ENCODE peak calls at places on chromosomes 6 and 20, in four cellular contexts. I is GM23338, G is epithelial cell of esophagus, C is fibroblast of mammary gland. T is an unnamed sample.

GRCh38 chr20:62824476-62825287 is 7.8 kb downstream of the COL9A3 start:
- DNase-seq in I (peak; percentile 76), G (peak; percentile 45), C (no peak), T (no peak)

GRCh38 chr6:15317251-15317650 is 71.4 kb downstream of the JARID2 start:
- DNase-seq in I (no peak), G (no peak), C (no peak), T (no peak)

GRCh38 chr6:41545174-41545702 is 943 bp upstream of the FOXP4 start:
- DNase-seq in I (no peak), G (no peak), C (no peak), T (no peak)

GRCh38 chr6:89371849-89372505 is 19.5 kb upstream of the UBE2J1 start:
- DNase-seq in I (peak; percentile 89), G (peak; percentile 61), C (peak; percentile 47), T (peak; percentile 74)

GRCh38 chr6:113777601-113778000 is 79.5 kb upstream of the MARCKS start:
- DNase-seq in I (no peak), G (no peak), C (no peak), T (no peak)

GRCh38 chr20:1301031-1301529 is 27.9 kb downstream of the SDCBP2 start:
- DNase-seq in I (peak; percentile 33), G (peak; percentile 61), C (peak; percentile 70), T (no peak)

GRCh38 chr6:145891126-145891525 is 73.0 kb downstream of the SHPRH start:
- DNase-seq in I (no peak), G (peak; percentile 8), C (peak; percentile 73), T (no peak)

GRCh38 chr6:130907687-130908086 is 80.5 kb downstream of the SMLR1 start:
- DNase-seq in I (no peak), G (no peak), C (no peak), T (no peak)

GRCh38 chr20:11457476-11457875 is 460.2 kb upstream of the BTBD3 start:
- DNase-seq in I (no peak), G (no peak), C (no peak), T (no peak)

GRCh38 chr20:1377341-1377871 is 15.4 kb downstream of the FKBP1A start:
- DNase-seq in I (no peak), G (peak; percentile 43), C (no peak), T (no peak)

GRCh38 chr6:5484692-5485091 is 223.4 kb downstream of the FARS2 start:
- DNase-seq in I (no peak), G (no peak), C (no peak), T (no peak)

GRCh38 chr6:168150551-168151444 is 71.8 kb upstream of the FRMD1 start:
- DNase-seq in I (peak; percentile 55), G (no peak), C (no peak), T (no peak)

GRCh38 chr6:45049188-45049843 is 278.8 kb upstream of the RUNX2 start:
- DNase-seq in I (no peak), G (peak; percentile 36), C (peak; percentile 49), T (no peak)

GRCh38 chr6:90707223-90707622 is 120.4 kb upstream of the MAP3K7 start:
- DNase-seq in I (no peak), G (no peak), C (no peak), T (no peak)

GRCh38 chr20:6081236-6081635 is 27.4 kb upstream of the LRRN4 start:
- DNase-seq in I (no peak), G (peak; percentile 44), C (peak; percentile 73), T (no peak)

GRCh38 chr6:9834233-9834632 is 580.6 kb downstream of the TFAP2A start:
- DNase-seq in I (no peak), G (no peak), C (no peak), T (no peak)

GRCh38 chr6:44332585-44332984 is 9.9 kb upstream of the SPATS1 start:
- DNase-seq in I (no peak), G (no peak), C (peak; percentile 54), T (no peak)

GRCh38 chr6:33809619-33810018 is 5.8 kb upstream of the MLN start:
- DNase-seq in I (no peak), G (no peak), C (no peak), T (no peak)

GRCh38 chr6:2378046-2378657 is 132.7 kb upstream of the GMDS start:
- DNase-seq in I (peak; percentile 9), G (peak; percentile 11), C (no peak), T (no peak)

GRCh38 chr6:155708100-155708499 is 252.5 kb upstream of the NOX3 start:
- DNase-seq in I (no peak), G (no peak), C (no peak), T (no peak)

GRCh38 chr20:54103762-54104600 is 33.6 kb upstream of the BCAS1 start:
- DNase-seq in I (no peak), G (no peak), C (no peak), T (no peak)
- TF ChIP-seq CTCF in I (no peak), G (no peak), C (no peak), T (peak; percentile 57)

DNA sequence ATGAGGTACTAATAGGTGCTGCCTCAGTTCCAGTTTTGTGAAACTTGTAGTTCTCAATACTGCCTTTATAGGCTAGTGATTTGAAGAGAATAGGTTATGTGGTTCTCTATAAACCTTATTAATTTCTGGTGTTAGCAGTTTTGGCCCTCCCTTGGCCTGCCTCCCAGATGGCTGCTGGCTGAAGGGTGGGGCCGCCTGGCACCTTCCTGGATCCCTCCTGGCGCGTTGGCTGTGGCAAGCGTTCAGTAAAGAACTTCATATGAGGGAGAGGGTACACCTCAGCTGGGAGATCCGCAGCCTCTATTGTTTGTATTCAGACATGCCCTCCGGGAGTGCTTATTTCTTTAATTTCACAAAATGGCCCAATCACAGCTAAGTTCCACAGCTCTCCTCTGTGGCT is 51.9 kb downstream of the FAM120B start:
- DNase-seq in I (no peak), G (no peak), C (no peak), T (no peak)
- TF ChIP-seq CTCF in I (no peak), G (no peak), C (no peak), T (no peak)

DNA sequence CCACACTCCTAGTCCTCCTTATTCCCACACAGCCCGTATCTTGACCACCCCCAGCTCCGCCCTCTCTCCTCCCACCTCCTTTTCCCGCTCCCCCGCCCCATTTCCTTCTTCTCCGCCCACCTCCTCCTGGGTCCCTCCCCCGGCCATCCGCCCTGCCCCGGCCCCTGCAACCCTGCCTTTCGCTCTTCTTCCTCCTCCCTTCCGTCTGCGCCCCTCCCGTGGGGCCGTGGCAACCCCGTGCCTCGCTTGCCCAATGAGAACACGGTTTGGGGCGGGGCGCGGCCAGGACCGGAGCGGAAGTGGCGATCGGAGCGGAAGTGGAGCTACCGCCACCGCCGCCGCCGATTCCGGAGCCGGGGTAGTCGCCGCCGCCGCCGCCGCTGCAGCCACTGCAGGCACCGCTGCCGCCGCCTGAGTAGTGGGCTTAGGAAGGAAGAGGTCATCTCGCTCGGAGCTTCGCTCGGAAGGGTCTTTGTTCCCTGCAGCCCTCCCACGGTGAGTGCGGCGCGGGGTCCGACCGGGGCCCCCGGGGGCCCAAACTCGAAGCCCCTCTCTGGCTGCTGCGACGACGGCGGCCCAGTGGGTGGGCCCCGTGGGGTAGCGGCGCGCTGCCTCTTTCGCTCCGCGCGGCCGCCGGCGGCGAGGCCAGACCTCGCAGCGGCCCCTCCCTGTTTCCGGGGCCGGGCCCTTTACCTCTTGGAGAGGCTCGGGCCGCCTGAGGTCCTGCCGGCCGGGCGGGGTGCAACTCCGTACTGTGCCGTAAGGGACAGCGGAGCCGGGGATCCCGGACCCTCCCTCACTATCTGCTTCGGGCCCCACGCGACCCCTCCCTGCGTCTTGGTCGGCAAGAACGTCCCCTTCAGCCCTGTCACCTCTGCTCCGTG is at the start of gene YWHAB:
- DNase-seq in I (peak; percentile 99), G (peak; percentile 99), C (peak; percentile 93), T (peak; percentile 95)
- TF ChIP-seq CTCF in I (peak; percentile 10), G (no peak), C (no peak), T (no peak)

GRCh38 chr6:159832941-159833340 is 32.9 kb downstream of the PNLDC1 start:
- DNase-seq in I (no peak), G (peak; percentile 29), C (no peak), T (no peak)

GRCh38 chr6:159831373-159831679 is 31.2 kb downstream of the PNLDC1 start:
- DNase-seq in I (no peak), G (no peak), C (no peak), T (no peak)

GRCh38 chr6:159830481-159831372 is 30.7 kb downstream of the PNLDC1 start:
- DNase-seq in I (peak; percentile 32), G (no peak), C (no peak), T (no peak)

GRCh38 chr6:159833997-159834601 is 34.0 kb downstream of the PNLDC1 start:
- DNase-seq in I (no peak), G (no peak), C (no peak), T (no peak)

DNA sequence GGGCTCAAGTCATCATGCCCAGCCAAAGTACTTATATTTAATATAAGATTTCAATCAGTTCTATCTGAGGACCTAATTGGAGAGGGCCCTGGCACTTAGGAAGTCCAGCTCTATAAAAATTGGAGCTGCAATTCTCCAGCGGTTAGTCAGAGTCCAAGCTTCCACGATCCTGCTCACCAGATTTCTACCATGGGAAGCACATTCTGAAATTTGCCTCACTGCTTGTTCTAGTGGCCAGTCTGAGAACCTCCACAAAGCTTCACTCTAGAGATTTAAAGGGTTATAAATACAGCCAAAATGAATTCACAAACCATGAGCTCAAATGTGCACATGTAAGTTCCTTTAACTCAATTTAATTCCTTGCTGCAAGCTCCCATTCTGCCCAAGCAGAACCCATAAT is 33.5 kb downstream of the PNLDC1 start:
- DNase-seq in I (no peak), G (no peak), C (peak; percentile 58), T (no peak)
- TF ChIP-seq CTCF in I (no peak), G (no peak), C (peak; percentile 17), T (no peak)